ENCODE peak calls at places on chromosome 7, in ten cellular contexts. C is GM12865, R is T follicular helper cell, J is psoas muscle, A is M059J, K is hippocampal formation, B is cardiac fibroblast, Q is T47D, N is GM12891, I is fibroblast of pulmonary artery. E is an unnamed sample.

GRCh38 chr7:35697414-35698175 is 2.7 kb upstream of the HERPUD2 start:
- DNase-seq in A (peak), Q (peak), R (no peak), C (no peak), B (peak), I (peak), N (no peak), J (no peak), K (no peak), E (no peak)

GRCh38 chr7:27198871-27199801 is 755 bp downstream of the HOXA13 start:
- DNase-seq in C (no peak), J (no peak), Q (no peak), K (no peak), B (no peak), R (no peak), I (no peak), A (peak), N (no peak), E (no peak)

GRCh38 chr7:99392659-99393362 is 15.6 kb downstream of the PDAP1 start:
- DNase-seq in C (peak), R (peak), Q (no peak), I (no peak), A (no peak), J (peak), B (peak), K (no peak), N (peak), E (peak)

GRCh38 chr7:8702807-8703206 is 269.4 kb downstream of the NXPH1 start:
- DNase-seq in I (no peak), B (no peak), R (no peak), K (no peak), Q (no peak), N (no peak), A (no peak), C (no peak), J (no peak), E (no peak)

GRCh38 chr7:117025891-117026290 is 72.6 kb downstream of the ST7 start:
- DNase-seq in R (no peak), N (no peak), I (peak), J (no peak), Q (no peak), B (peak), K (no peak), C (no peak), A (no peak), E (no peak)

GRCh38 chr7:158056761-158057160 is 530.9 kb downstream of the PTPRN2 start:
- DNase-seq in A (no peak), Q (no peak), N (no peak), B (no peak), R (no peak), I (no peak), C (no peak), K (no peak), J (no peak), E (no peak)

GRCh38 chr7:4906682-4907081 is 23.2 kb upstream of the RADIL start:
- DNase-seq in N (no peak), K (no peak), Q (peak), B (no peak), C (no peak), I (no peak), A (no peak), J (no peak), R (no peak), E (no peak)

GRCh38 chr7:33108931-33109757 is at the start of gene RP9:
- DNase-seq in R (peak), C (peak), J (peak), I (peak), B (peak), K (peak), Q (peak), N (peak), A (peak), E (peak)